ENCODE peak calls at places on chromosomes 7 and 10, in six cellular contexts. O, P, N, H, T and I are unnamed samples.

GRCh38 chr7:77386165-77386824 is 29.9 kb downstream of the GSAP start:
- DNase-seq in O (no peak), P (no peak), N (no peak), H (no peak), T (no peak), I (no peak)

GRCh38 chr10:13340626-13341370 is 7.3 kb downstream of the SEPHS1 start:
- DNase-seq in O (no peak), P (no peak), N (no peak), H (no peak), T (no peak), I (no peak)

GRCh38 chr10:8181496-8182174 is 127.1 kb downstream of the GATA3 start:
- DNase-seq in O (no peak), P (no peak), N (no peak), H (peak), T (no peak), I (peak)

GRCh38 chr10:97553575-97554100 is 18.9 kb upstream of the ANKRD2 start:
- DNase-seq in O (peak), P (peak), N (peak), H (peak), T (peak), I (peak)

GRCh38 chr7:157411580-157411979 is 74.8 kb downstream of the DNAJB6 start:
- DNase-seq in O (no peak), P (no peak), N (no peak), H (peak), T (no peak), I (peak)

GRCh38 chr7:90973146-90973545 is 291.1 kb upstream of the FZD1 start:
- DNase-seq in O (peak), P (peak), N (no peak), H (no peak), T (no peak), I (no peak)

GRCh38 chr7:154591544-154591943 is 411.4 kb downstream of the PAXIP1 start:
- DNase-seq in O (no peak), P (no peak), N (no peak), H (no peak), T (no peak), I (no peak)

GRCh38 chr7:15446722-15447121 is 115.1 kb downstream of the AGMO start:
- DNase-seq in O (no peak), P (no peak), N (no peak), H (no peak), T (no peak), I (no peak)

GRCh38 chr7:106598663-106599342 is 62.2 kb downstream of the CCDC71L start:
- DNase-seq in O (peak), P (peak), N (peak), H (peak), T (peak), I (peak)

GRCh38 chr7:114645451-114645850 is 230.8 kb downstream of the FOXP2 start:
- DNase-seq in O (no peak), P (no peak), N (no peak), H (no peak), T (no peak), I (no peak)

GRCh38 chr10:132528064-132528800 is 9.4 kb upstream of the INPP5A start:
- DNase-seq in O (no peak), P (peak), N (no peak), H (no peak), T (no peak), I (peak)

GRCh38 chr10:16950686-16951681 is 133.8 kb upstream of the RSU1 start:
- DNase-seq in O (peak), P (peak), N (peak), H (peak), T (no peak), I (peak)

GRCh38 chr10:107616463-107617131 is 452.1 kb upstream of the SORCS1 start:
- DNase-seq in O (peak), P (peak), N (no peak), H (peak), T (no peak), I (no peak)

GRCh38 chr7:11427686-11428273 is 404.2 kb downstream of the THSD7A start:
- DNase-seq in O (peak), P (peak), N (peak), H (peak), T (no peak), I (peak)

GRCh38 chr7:92404170-92404614 is 43.1 kb upstream of the GATAD1 start:
- DNase-seq in O (no peak), P (no peak), N (no peak), H (peak), T (no peak), I (no peak)

GRCh38 chr10:9024210-9024609 is 969.7 kb downstream of the GATA3 start:
- DNase-seq in O (no peak), P (no peak), N (no peak), H (no peak), T (no peak), I (no peak)

GRCh38 chr10:2898509-2898860 is 168.9 kb upstream of the PFKP start:
- DNase-seq in O (no peak), P (no peak), N (no peak), H (no peak), T (no peak), I (no peak)

GRCh38 chr7:97405842-97406241 is 288.3 kb downstream of the SDHAF3 start:
- DNase-seq in O (no peak), P (no peak), N (no peak), H (no peak), T (no peak), I (no peak)

GRCh38 chr7:15784694-15785030 is 98.2 kb upstream of the MEOX2 start:
- DNase-seq in O (no peak), P (no peak), N (no peak), H (peak), T (no peak), I (no peak)

GRCh38 chr10:11397980-11398580 is 213.4 kb downstream of the USP6NL start:
- DNase-seq in O (no peak), P (peak), N (no peak), H (no peak), T (no peak), I (no peak)

GRCh38 chr10:80664071-80664680 is 126.5 kb downstream of the SH2D4B start:
- DNase-seq in O (peak), P (peak), N (peak), H (peak), T (peak), I (peak)

GRCh38 chr10:33657154-33657900 is 322.9 kb upstream of the NRP1 start:
- DNase-seq in O (no peak), P (peak), N (no peak), H (no peak), T (no peak), I (no peak)

GRCh38 chr10:19576576-19576975 is 239.7 kb upstream of the PLXDC2 start:
- DNase-seq in O (no peak), P (no peak), N (no peak), H (peak), T (no peak), I (no peak)

GRCh38 chr7:43463401-43463980 is 119.4 kb upstream of the STK17A start:
- DNase-seq in O (no peak), P (no peak), N (no peak), H (peak), T (peak), I (peak)

GRCh38 chr10:77669892-77670291 is 32.3 kb upstream of the KCNMA1 start:
- DNase-seq in O (peak), P (peak), N (no peak), H (no peak), T (no peak), I (no peak)

GRCh38 chr7:25849361-25850184 is 302.4 kb upstream of the NFE2L3 start:
- DNase-seq in O (peak), P (peak), N (no peak), H (peak), T (no peak), I (peak)

GRCh38 chr7:65216469-65216868 is 157.2 kb upstream of the ZNF92 start:
- DNase-seq in O (peak), P (peak), N (peak), H (peak), T (peak), I (peak)

GRCh38 chr10:62650411-62650810 is 154.1 kb upstream of the ADO start:
- DNase-seq in O (no peak), P (no peak), N (no peak), H (no peak), T (no peak), I (no peak)

GRCh38 chr10:127298396-127298795 is 102.0 kb upstream of the INSYN2A start:
- DNase-seq in O (peak), P (no peak), N (no peak), H (no peak), T (no peak), I (no peak)

GRCh38 chr10:133184591-133185244 is 24.7 kb downstream of the KNDC1 start:
- DNase-seq in O (no peak), P (no peak), N (no peak), H (no peak), T (no peak), I (no peak)

DNA sequence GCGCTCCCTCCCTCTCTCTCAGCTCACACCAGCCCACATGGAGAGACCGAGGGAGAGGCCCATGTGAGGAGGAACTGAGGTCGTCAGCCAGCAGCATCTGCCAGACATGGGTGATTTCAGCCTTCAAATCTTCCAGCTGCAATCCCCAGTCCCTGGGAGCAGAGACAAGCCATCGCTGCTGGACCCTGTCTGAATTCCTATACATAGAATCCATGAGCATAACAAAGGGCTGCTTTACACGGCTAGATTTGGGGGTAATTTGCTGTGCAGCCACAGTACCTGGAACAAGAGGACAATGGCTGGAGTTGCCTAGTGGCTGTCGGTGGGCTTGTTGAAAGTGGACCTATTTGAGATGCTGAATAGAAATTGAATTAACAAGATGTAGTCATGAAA is 35.5 kb downstream of the ANKRD16 start:
- DNase-seq in O (no peak), P (no peak), N (no peak), H (no peak), T (no peak), I (no peak)
- H2BK5ac ChIP-seq in O (no peak), P (no peak), N (no peak), H (no peak), T (peak), I (no peak)

GRCh38 chr7:123655614-123656013 is at the start of gene LMOD2:
- DNase-seq in O (no peak), P (no peak), N (no peak), H (no peak), T (no peak), I (no peak)

GRCh38 chr7:123656544-123657303 is 1.1 kb downstream of the LMOD2 start:
- DNase-seq in O (no peak), P (no peak), N (no peak), H (no peak), T (no peak), I (no peak)

GRCh38 chr7:123658023-123658422 is 2.4 kb downstream of the LMOD2 start:
- DNase-seq in O (no peak), P (no peak), N (no peak), H (no peak), T (no peak), I (no peak)

GRCh38 chr7:123660514-123661354 is 5.1 kb downstream of the LMOD2 start:
- DNase-seq in O (no peak), P (no peak), N (no peak), H (peak), T (no peak), I (no peak)

GRCh38 chr7:123657304-123657685 is 1.6 kb downstream of the LMOD2 start:
- DNase-seq in O (no peak), P (no peak), N (no peak), H (no peak), T (no peak), I (no peak)
- H3K4me3 ChIP-seq in O (no peak), P (no peak), N (no peak), H (no peak), T (no peak), I (no peak)

GRCh38 chr7:128889121-128889520 is 21.4 kb downstream of the KCP start:
- DNase-seq in O (no peak), P (no peak), N (no peak), H (no peak), T (no peak), I (peak)

GRCh38 chr7:128890306-128891109 is 20.0 kb downstream of the KCP start:
- DNase-seq in O (no peak), P (no peak), N (no peak), H (no peak), T (peak), I (peak)

GRCh38 chr7:128887169-128888038 is 23.1 kb downstream of the KCP start:
- DNase-seq in O (no peak), P (no peak), N (no peak), H (no peak), T (no peak), I (no peak)

GRCh38 chr7:128888039-128888755 is 22.3 kb downstream of the KCP start:
- DNase-seq in O (no peak), P (no peak), N (no peak), H (no peak), T (no peak), I (no peak)

DNA sequence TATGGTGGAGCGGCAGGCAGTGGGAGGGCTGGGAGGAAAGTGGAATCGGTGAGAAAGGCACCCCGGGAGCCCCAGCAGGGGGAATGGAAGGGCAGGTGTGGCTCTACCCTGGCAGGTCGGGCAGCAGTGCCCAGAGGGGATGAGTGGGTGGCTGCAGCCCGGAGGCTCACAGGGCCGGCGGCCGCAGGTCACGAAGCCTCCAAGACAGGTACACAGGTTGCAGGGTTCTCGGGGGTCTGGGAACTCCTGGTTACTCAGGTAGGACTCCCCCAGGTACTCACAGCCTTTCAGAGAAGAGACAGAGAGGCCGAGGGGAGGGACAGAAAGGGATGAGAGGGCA is 21.8 kb downstream of the KCP start:
- DNase-seq in O (no peak), P (no peak), N (no peak), H (no peak), T (peak), I (no peak)
- H2BK5ac ChIP-seq in O (no peak), P (peak), N (no peak), H (no peak), T (no peak), I (no peak)

GRCh38 chr7:100476108-100476780 is 2.8 kb downstream of the TSC22D4 start:
- DNase-seq in O (no peak), P (no peak), N (no peak), H (no peak), T (no peak), I (no peak)
- H3K4me3 ChIP-seq in O (peak), P (peak), N (peak), H (no peak), T (no peak), I (no peak)

GRCh38 chr7:131606346-131607290 is 50.2 kb upstream of the PODXL start:
- DNase-seq in O (no peak), P (no peak), N (no peak), H (peak), T (no peak), I (peak)

GRCh38 chr7:131603932-131604331 is 47.5 kb upstream of the PODXL start:
- DNase-seq in O (no peak), P (no peak), N (no peak), H (no peak), T (no peak), I (no peak)

GRCh38 chr7:131607291-131608111 is 51.1 kb upstream of the PODXL start:
- DNase-seq in O (no peak), P (no peak), N (no peak), H (peak), T (no peak), I (peak)

GRCh38 chr7:131604841-131605279 is 48.4 kb upstream of the PODXL start:
- DNase-seq in O (peak), P (peak), N (no peak), H (peak), T (no peak), I (peak)

GRCh38 chr7:131605280-131605878 is 49.0 kb upstream of the PODXL start:
- DNase-seq in O (no peak), P (no peak), N (peak), H (peak), T (peak), I (no peak)
- H2BK5ac ChIP-seq in O (no peak), P (no peak), N (peak), H (peak), T (peak), I (peak)

GRCh38 chr7:131909151-131909768 is 352.8 kb upstream of the PODXL start:
- DNase-seq in O (no peak), P (no peak), N (no peak), H (no peak), T (peak), I (no peak)
- H3K4me3 ChIP-seq in O (peak), P (no peak), N (no peak), H (no peak), T (peak), I (no peak)

DNA sequence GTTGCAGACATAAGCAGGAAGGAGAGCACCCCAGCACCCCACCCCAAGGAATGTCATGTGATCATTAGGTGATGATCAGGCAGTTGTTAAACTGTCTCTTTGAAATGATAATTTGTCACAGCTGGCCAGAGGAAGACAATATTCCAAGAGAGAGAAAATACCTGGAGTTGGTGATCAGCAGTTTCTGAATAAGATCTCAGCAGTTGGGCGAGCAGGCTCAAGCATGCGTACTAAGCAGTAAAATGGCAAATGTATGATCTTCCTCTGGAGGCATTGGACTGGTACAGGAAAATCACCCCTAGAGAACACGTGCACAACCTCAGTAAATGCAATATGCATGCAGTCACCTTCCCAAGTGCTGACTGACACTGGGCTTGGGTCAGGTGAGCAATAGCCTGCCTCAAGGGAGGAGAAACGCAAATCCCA is 250.1 kb upstream of the MBL2 start:
- DNase-seq in O (no peak), P (no peak), N (no peak), H (peak), T (peak), I (peak)
- H2BK5ac ChIP-seq in O (no peak), P (no peak), N (no peak), H (peak), T (peak), I (no peak)

DNA sequence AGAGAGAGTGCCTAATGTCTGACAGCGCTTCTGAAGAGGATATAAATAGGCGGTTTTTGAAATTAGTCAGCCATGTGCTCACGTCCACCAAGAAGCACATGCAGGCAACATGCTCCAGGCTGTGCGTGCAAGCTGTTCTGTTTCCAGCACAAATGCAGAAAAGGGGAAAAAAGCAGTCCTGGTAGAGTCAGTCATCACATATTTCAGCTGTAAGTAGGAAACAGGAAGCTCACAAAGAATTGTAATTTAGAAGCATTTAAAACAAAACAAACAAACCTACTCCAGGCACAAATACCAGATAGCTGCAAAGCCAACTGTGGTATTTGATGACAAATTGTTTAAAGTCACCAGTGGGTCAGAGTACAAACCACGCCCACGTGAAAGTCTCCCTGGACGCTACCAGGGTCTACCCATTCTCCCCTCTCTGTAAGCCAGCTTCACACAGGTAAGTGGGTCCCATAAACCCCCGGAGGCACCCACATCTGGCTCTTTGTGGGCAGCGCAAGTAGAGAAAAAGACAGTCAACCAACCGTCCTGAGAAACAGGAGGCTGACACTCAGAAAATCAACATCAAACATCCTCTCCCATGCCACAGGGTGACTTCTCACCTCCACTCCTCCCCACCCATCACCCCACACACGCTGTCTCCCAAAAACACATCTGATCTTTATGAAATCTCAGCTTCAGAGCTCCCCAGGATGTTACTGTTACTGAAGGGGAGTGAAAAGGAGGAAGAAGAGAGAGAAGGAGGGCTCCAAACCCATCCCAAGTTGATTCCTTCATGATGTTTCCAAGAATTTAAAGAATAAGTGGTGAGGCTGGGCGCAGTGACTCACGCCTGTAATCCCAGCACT is 186.4 kb downstream of the FAM107B start:
- DNase-seq in O (peak), P (peak), N (no peak), H (no peak), T (no peak), I (peak)
- H3K4me3 ChIP-seq in O (no peak), P (peak), N (no peak), H (no peak), T (no peak), I (no peak)

GRCh38 chr7:3832199-3832598 is 531.1 kb downstream of the SDK1 start:
- DNase-seq in O (no peak), P (no peak), N (no peak), H (no peak), T (no peak), I (no peak)
- H2BK5ac ChIP-seq in O (no peak), P (no peak), N (no peak), H (no peak), T (no peak), I (no peak)

GRCh38 chr7:101220295-101220694 is 2.3 kb downstream of the ZNHIT1 start:
- DNase-seq in O (no peak), P (no peak), N (no peak), H (no peak), T (no peak), I (no peak)
- H3K4me3 ChIP-seq in O (no peak), P (no peak), N (no peak), H (no peak), T (no peak), I (no peak)